ENCODE peak calls at places on chromosome 6, in nine cellular contexts. G is GM06990, P is RPMI8226, S is RWPE1, X is left cardiac atrium, H is AG04450, I is nephron progenitor cell, U is T-helper 17 cell, N is GM23338. K is an unnamed sample.

GRCh38 chr6:28651161-28651560 is 125.5 kb downstream of the GPX5 start:
- DNase-seq in U (no peak), X (no peak), H (no peak), P (no peak), I (no peak), S (no peak), G (no peak), N (no peak), K (no peak)

GRCh38 chr6:16336056-16336810 is 97.8 kb downstream of the GMPR start:
- DNase-seq in N (no peak), P (no peak), I (no peak), U (no peak), X (no peak), H (no peak), G (no peak), S (peak), K (no peak)

GRCh38 chr6:54916858-54917257 is 70.3 kb downstream of the FAM83B start:
- DNase-seq in H (no peak), S (peak), U (no peak), N (no peak), G (no peak), P (no peak), X (no peak), I (no peak), K (peak)

GRCh38 chr6:36335465-36336209 is 1.1 kb downstream of the BNIP5 start:
- DNase-seq in H (no peak), N (no peak), U (no peak), P (no peak), G (no peak), I (no peak), S (no peak), X (no peak), K (no peak)

GRCh38 chr6:169470790-169471189 is 217.1 kb upstream of the THBS2 start:
- DNase-seq in P (no peak), X (no peak), G (no peak), S (no peak), U (no peak), N (no peak), I (no peak), H (no peak), K (no peak)

GRCh38 chr6:5014072-5014561 is 10.3 kb upstream of the RPP40 start:
- DNase-seq in H (no peak), N (no peak), I (no peak), S (no peak), G (no peak), P (no peak), X (no peak), U (no peak), K (no peak)

GRCh38 chr6:64547594-64548268 is 912.1 kb downstream of the PHF3 start:
- DNase-seq in X (no peak), I (no peak), S (no peak), N (no peak), P (no peak), H (no peak), U (no peak), G (no peak), K (no peak)

GRCh38 chr6:9316831-9317230 is 881.5 kb upstream of the SLC35B3 start:
- DNase-seq in P (no peak), G (no peak), I (no peak), X (no peak), S (no peak), H (no peak), N (no peak), U (no peak), K (no peak)

GRCh38 chr6:118299023-118299422 is 249.1 kb upstream of the PLN start:
- DNase-seq in I (no peak), G (no peak), S (no peak), H (no peak), N (no peak), P (no peak), X (no peak), U (no peak), K (no peak)

GRCh38 chr6:149458196-149458595 is 26.6 kb downstream of the ZC3H12D start:
- DNase-seq in I (no peak), N (no peak), H (no peak), S (no peak), U (no peak), X (no peak), G (no peak), P (no peak), K (no peak)

GRCh38 chr6:163226836-163227485 is 187.6 kb upstream of the QKI start:
- DNase-seq in I (no peak), G (no peak), N (no peak), S (peak), X (no peak), H (no peak), P (no peak), U (no peak), K (no peak)

GRCh38 chr6:132961122-132961521 is 146.8 kb downstream of the RPS12 start:
- DNase-seq in U (no peak), G (no peak), N (peak), S (peak), H (peak), X (no peak), I (no peak), P (no peak), K (no peak)

GRCh38 chr6:76593668-76594067 is 521.2 kb upstream of the IMPG1 start:
- DNase-seq in G (no peak), S (no peak), I (no peak), N (no peak), P (no peak), H (no peak), U (no peak), X (no peak), K (no peak)

GRCh38 chr6:156183678-156184077 is 593.5 kb upstream of the ARID1B start:
- DNase-seq in N (no peak), G (no peak), X (no peak), U (no peak), I (no peak), S (no peak), P (no peak), H (no peak), K (no peak)

GRCh38 chr6:78832091-78832808 is 35.1 kb upstream of the IRAK1BP1 start:
- DNase-seq in P (peak), H (no peak), U (no peak), X (no peak), S (no peak), N (no peak), I (no peak), G (no peak), K (no peak)

GRCh38 chr6:53593001-53593488 is 48.1 kb upstream of the GCLC start:
- DNase-seq in P (no peak), I (no peak), U (no peak), H (peak), X (no peak), G (no peak), S (no peak), N (no peak), K (peak)

GRCh38 chr6:47479874-47480273 is 2.3 kb downstream of the CD2AP start:
- DNase-seq in H (no peak), X (no peak), I (no peak), U (no peak), G (no peak), P (no peak), N (no peak), S (no peak), K (no peak)

GRCh38 chr6:108581237-108581931 is 20.7 kb downstream of the FOXO3 start:
- DNase-seq in P (peak), I (no peak), U (no peak), G (no peak), N (no peak), X (peak), S (peak), H (no peak), K (no peak)

GRCh38 chr6:4603291-4603690 is 172.9 kb upstream of the CDYL start:
- DNase-seq in X (peak), U (no peak), H (no peak), S (peak), P (no peak), I (no peak), N (no peak), G (no peak), K (no peak)

GRCh38 chr6:168131464-168132415 is 52.7 kb upstream of the FRMD1 start:
- DNase-seq in H (no peak), P (no peak), G (no peak), S (no peak), I (no peak), N (no peak), U (no peak), X (no peak), K (no peak)

GRCh38 chr6:167580512-167580911 is 246.2 kb upstream of the AFDN start:
- DNase-seq in N (no peak), P (no peak), U (no peak), S (no peak), G (no peak), I (no peak), X (no peak), H (no peak), K (no peak)

GRCh38 chr6:33425668-33426577 is 6.1 kb downstream of the SYNGAP1 start:
- DNase-seq in H (peak), P (peak), I (peak), X (peak), N (peak), S (peak), G (peak), U (peak), K (peak)

GRCh38 chr6:170165085-170165484 is 125.8 kb downstream of the DLL1 start:
- DNase-seq in P (no peak), I (no peak), U (no peak), H (no peak), S (no peak), G (no peak), X (peak), N (no peak), K (no peak)

GRCh38 chr6:63307581-63308246 is 12.1 kb downstream of the LGSN start:
- DNase-seq in X (no peak), N (peak), G (peak), U (no peak), S (peak), I (no peak), H (peak), P (peak), K (peak)

GRCh38 chr6:38264605-38265004 is 375.1 kb downstream of the BTBD9 start:
- DNase-seq in G (peak), X (no peak), N (peak), I (peak), H (no peak), P (no peak), U (no peak), S (no peak), K (peak)

GRCh38 chr6:39493717-39494116 is 171.2 kb upstream of the KCNK16 start:
- DNase-seq in U (no peak), X (no peak), N (no peak), H (no peak), G (no peak), S (no peak), I (no peak), P (no peak), K (no peak)

GRCh38 chr6:4664117-4664626 is 112.0 kb upstream of the CDYL start:
- DNase-seq in P (no peak), U (no peak), N (no peak), I (no peak), G (no peak), H (peak), S (no peak), X (peak), K (no peak)

GRCh38 chr6:35359744-35360348 is 17.5 kb downstream of the PPARD start:
- DNase-seq in N (no peak), X (peak), U (no peak), I (no peak), H (no peak), S (no peak), P (no peak), G (no peak), K (no peak)

GRCh38 chr6:38170666-38171065 is 351.1 kb downstream of the ZFAND3 start:
- DNase-seq in P (no peak), I (no peak), H (no peak), X (no peak), S (no peak), U (no peak), N (no peak), G (no peak), K (no peak)

GRCh38 chr6:111724505-111724904 is 118.8 kb upstream of the TRAF3IP2 start:
- DNase-seq in G (peak), P (peak), X (no peak), S (no peak), I (no peak), U (no peak), N (no peak), H (no peak), K (no peak)

GRCh38 chr6:55327169-55327568 is at the start of gene GFRAL:
- DNase-seq in N (no peak), X (no peak), U (no peak), G (no peak), H (no peak), S (no peak), I (no peak), P (no peak), K (no peak)

GRCh38 chr6:54085047-54085446 is 26.2 kb upstream of the MLIP start:
- DNase-seq in S (no peak), N (no peak), G (no peak), X (no peak), U (no peak), P (no peak), I (no peak), H (no peak), K (no peak)

GRCh38 chr6:165891320-165891719 is 228.3 kb upstream of the PDE10A start:
- DNase-seq in H (no peak), G (no peak), X (no peak), U (no peak), I (no peak), N (peak), S (no peak), P (no peak), K (no peak)

GRCh38 chr6:33634203-33634727 is 13.1 kb downstream of the ITPR3 start:
- DNase-seq in P (no peak), I (peak), U (no peak), G (no peak), H (no peak), X (no peak), N (no peak), S (no peak), K (no peak)

GRCh38 chr6:41733707-41734665 is 1.4 kb downstream of the TFEB start:
- DNase-seq in P (peak), N (peak), U (peak), I (peak), S (peak), H (peak), G (peak), X (peak), K (peak)

GRCh38 chr6:8027965-8028651 is 36.1 kb downstream of the BLOC1S5 start:
- DNase-seq in U (no peak), P (no peak), I (no peak), H (no peak), X (no peak), N (no peak), S (no peak), G (no peak), K (no peak)

GRCh38 chr6:122129313-122130025 is 270.0 kb upstream of the HSF2 start:
- DNase-seq in P (no peak), S (no peak), H (no peak), X (no peak), I (no peak), G (no peak), U (no peak), N (no peak), K (no peak)

GRCh38 chr6:28953039-28953872 is 29.5 kb upstream of the TRIM27 start:
- DNase-seq in S (peak), U (no peak), I (peak), H (peak), X (no peak), N (peak), P (peak), G (peak), K (no peak)

GRCh38 chr6:52020961-52021570 is 66.3 kb downstream of the PKHD1 start:
- DNase-seq in I (no peak), P (peak), S (peak), U (no peak), X (no peak), H (no peak), N (peak), G (no peak), K (no peak)